ENCODE peak calls at places on chromosomes 12 and 14, in four cellular contexts. One of them, this sample, is unnamed.

GRCh38 chr14:103385994-103386491 is 828 bp downstream of the MARK3 start:
- DNase-seq in adrenal gland: peak
- DNase-seq in heart right ventricle: peak
- DNase-seq in brain microvascular endothelial cell: no peak
- DNase-seq in this sample: no peak

GRCh38 chr14:85416771-85417170 is 113.2 kb upstream of the FLRT2 start:
- DNase-seq in brain microvascular endothelial cell: peak
- DNase-seq in heart right ventricle: no peak
- DNase-seq in adrenal gland: no peak
- DNase-seq in this sample: no peak

GRCh38 chr12:108838194-108839010 is 19.0 kb downstream of the SSH1 start:
- DNase-seq in brain microvascular endothelial cell: peak
- DNase-seq in heart right ventricle: peak
- DNase-seq in adrenal gland: peak
- DNase-seq in this sample: no peak

GRCh38 chr14:57182760-57183503 is 85.8 kb downstream of the EXOC5 start:
- DNase-seq in heart right ventricle: no peak
- DNase-seq in brain microvascular endothelial cell: no peak
- DNase-seq in adrenal gland: no peak
- DNase-seq in this sample: no peak

GRCh38 chr12:58285551-58285950 is 344.2 kb downstream of the ATP23 start:
- DNase-seq in heart right ventricle: no peak
- DNase-seq in adrenal gland: no peak
- DNase-seq in brain microvascular endothelial cell: no peak
- DNase-seq in this sample: no peak

GRCh38 chr12:98294426-98294825 is 221.0 kb upstream of the TMPO start:
- DNase-seq in brain microvascular endothelial cell: no peak
- DNase-seq in heart right ventricle: no peak
- DNase-seq in adrenal gland: no peak
- DNase-seq in this sample: no peak

GRCh38 chr12:67748761-67749075 is 100.2 kb downstream of the DYRK2 start:
- DNase-seq in heart right ventricle: no peak
- DNase-seq in adrenal gland: no peak
- DNase-seq in brain microvascular endothelial cell: no peak
- DNase-seq in this sample: no peak

GRCh38 chr12:7907009-7907408 is 29.0 kb downstream of the SLC2A3 start:
- DNase-seq in adrenal gland: peak
- DNase-seq in brain microvascular endothelial cell: peak
- DNase-seq in heart right ventricle: peak
- DNase-seq in this sample: no peak

GRCh38 chr14:80754696-80755095 is 186.8 kb downstream of the CEP128 start:
- DNase-seq in brain microvascular endothelial cell: no peak
- DNase-seq in heart right ventricle: no peak
- DNase-seq in adrenal gland: no peak
- DNase-seq in this sample: no peak

GRCh38 chr14:63454863-63455622 is 88.1 kb downstream of the PPP2R5E start:
- DNase-seq in brain microvascular endothelial cell: peak
- DNase-seq in adrenal gland: peak
- DNase-seq in heart right ventricle: no peak
- DNase-seq in this sample: no peak

GRCh38 chr14:91415794-91416743 is 1.6 kb downstream of the CCDC88C start:
- DNase-seq in brain microvascular endothelial cell: no peak
- DNase-seq in adrenal gland: no peak
- DNase-seq in heart right ventricle: no peak
- DNase-seq in this sample: no peak

GRCh38 chr12:112904571-112904970 is 2.2 kb upstream of the OAS1 start:
- DNase-seq in adrenal gland: no peak
- DNase-seq in brain microvascular endothelial cell: peak
- DNase-seq in heart right ventricle: no peak
- DNase-seq in this sample: no peak

GRCh38 chr14:24132061-24132685 is 1.7 kb downstream of the FITM1 start:
- DNase-seq in heart right ventricle: no peak
- DNase-seq in adrenal gland: no peak
- DNase-seq in brain microvascular endothelial cell: no peak
- DNase-seq in this sample: no peak

GRCh38 chr14:24032727-24033418 is 18.9 kb upstream of the CARMIL3 start:
- DNase-seq in heart right ventricle: no peak
- DNase-seq in adrenal gland: peak
- DNase-seq in brain microvascular endothelial cell: peak
- DNase-seq in this sample: no peak

GRCh38 chr14:36070056-36071043 is 106.2 kb downstream of the PTCSC3 start:
- DNase-seq in heart right ventricle: no peak
- DNase-seq in brain microvascular endothelial cell: peak
- DNase-seq in adrenal gland: peak
- DNase-seq in this sample: peak

GRCh38 chr12:124497039-124497438 is 70.4 kb downstream of the NCOR2 start:
- DNase-seq in heart right ventricle: no peak
- DNase-seq in adrenal gland: peak
- DNase-seq in brain microvascular endothelial cell: no peak
- DNase-seq in this sample: no peak

GRCh38 chr12:24396266-24396665 is 446.8 kb upstream of the SOX5 start:
- DNase-seq in adrenal gland: no peak
- DNase-seq in heart right ventricle: no peak
- DNase-seq in brain microvascular endothelial cell: no peak
- DNase-seq in this sample: no peak

GRCh38 chr12:5661820-5662219 is 229.9 kb downstream of the NTF3 start:
- DNase-seq in brain microvascular endothelial cell: no peak
- DNase-seq in adrenal gland: no peak
- DNase-seq in heart right ventricle: no peak
- DNase-seq in this sample: no peak

DNA sequence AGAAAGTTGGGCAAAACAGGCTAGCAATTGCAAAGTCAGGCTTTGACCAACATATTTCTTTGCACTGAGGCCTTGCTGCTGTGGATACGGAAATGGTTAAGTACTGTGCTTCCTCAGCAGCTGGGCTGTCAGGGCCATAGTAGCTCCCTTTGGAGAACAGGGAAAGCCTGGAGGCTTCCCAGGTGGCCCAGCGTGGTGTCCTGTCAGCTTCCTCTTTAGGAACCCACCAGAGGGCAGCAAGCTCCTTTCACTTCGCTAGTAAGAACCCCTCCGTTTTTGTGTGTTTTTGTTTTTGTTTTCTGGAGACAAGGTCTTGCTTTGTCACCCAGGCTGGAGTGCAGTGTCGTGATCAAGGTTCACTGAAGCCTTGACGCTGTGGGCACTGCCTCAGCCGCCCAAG is 1.7 kb upstream of the CFAP251 start:
- DNase-seq in adrenal gland: no peak
- DNase-seq in brain microvascular endothelial cell: no peak
- DNase-seq in heart right ventricle: peak
- DNase-seq in this sample: no peak
- TF ChIP-seq CTCF in adrenal gland: no peak
- TF ChIP-seq CTCF in brain microvascular endothelial cell: no peak
- TF ChIP-seq CTCF in heart right ventricle: peak
- TF ChIP-seq CTCF in this sample: no peak

GRCh38 chr12:132713123-132713522 is 2.5 kb downstream of the PGAM5 start:
- DNase-seq in heart right ventricle: no peak
- DNase-seq in adrenal gland: no peak
- DNase-seq in brain microvascular endothelial cell: no peak
- DNase-seq in this sample: no peak

GRCh38 chr12:132711169-132711843 is 664 bp downstream of the PGAM5 start:
- DNase-seq in adrenal gland: no peak
- DNase-seq in heart right ventricle: no peak
- DNase-seq in brain microvascular endothelial cell: no peak
- DNase-seq in this sample: peak

GRCh38 chr12:132708150-132708549 is 2.5 kb upstream of the PGAM5 start:
- DNase-seq in heart right ventricle: no peak
- DNase-seq in brain microvascular endothelial cell: no peak
- DNase-seq in adrenal gland: no peak
- DNase-seq in this sample: no peak

GRCh38 chr12:132710062-132710421 is 600 bp upstream of the PGAM5 start:
- DNase-seq in heart right ventricle: no peak
- DNase-seq in adrenal gland: no peak
- DNase-seq in brain microvascular endothelial cell: no peak
- DNase-seq in this sample: no peak

DNA sequence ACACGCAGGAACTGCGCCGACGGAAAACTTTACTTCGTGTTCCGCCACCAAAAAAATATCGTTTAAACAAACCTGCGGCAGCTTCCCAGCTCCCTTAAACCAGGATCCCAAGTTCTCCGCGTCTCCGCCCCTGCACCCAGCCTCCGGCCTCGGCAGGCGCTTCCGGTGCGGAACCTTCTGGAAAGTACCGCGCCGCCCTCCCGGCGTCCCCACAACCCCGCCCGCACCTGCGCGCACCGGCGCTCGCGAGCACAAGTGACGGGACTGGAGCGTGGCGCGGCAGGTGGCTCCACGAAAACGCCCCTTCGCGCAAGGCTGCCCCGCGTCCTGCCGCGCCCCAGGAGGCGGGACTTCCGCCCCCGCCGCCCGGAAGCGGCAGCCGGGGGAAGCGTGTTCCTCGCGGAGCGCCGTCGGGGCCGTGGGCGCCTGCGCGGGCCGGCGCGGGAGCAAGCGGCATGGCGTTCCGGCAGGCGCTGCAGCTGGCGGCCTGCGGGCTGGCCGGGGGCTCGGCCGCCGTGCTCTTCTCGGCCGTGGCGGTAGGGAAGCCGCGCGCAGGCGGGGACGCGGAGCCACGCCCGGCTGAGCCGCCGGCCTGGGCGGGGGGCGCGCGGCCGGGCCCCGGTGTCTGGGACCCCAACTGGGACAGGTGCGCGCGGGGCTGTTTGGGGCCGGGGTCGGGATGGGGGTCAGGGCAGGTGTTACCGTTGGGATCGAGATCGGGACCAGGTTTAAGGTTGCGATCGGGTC is at the start of gene PGAM5:
- DNase-seq in brain microvascular endothelial cell: peak
- DNase-seq in heart right ventricle: peak
- DNase-seq in adrenal gland: peak
- DNase-seq in this sample: peak
- TF ChIP-seq CTCF in brain microvascular endothelial cell: no peak
- TF ChIP-seq CTCF in heart right ventricle: no peak
- TF ChIP-seq CTCF in adrenal gland: no peak
- TF ChIP-seq CTCF in this sample: no peak

DNA sequence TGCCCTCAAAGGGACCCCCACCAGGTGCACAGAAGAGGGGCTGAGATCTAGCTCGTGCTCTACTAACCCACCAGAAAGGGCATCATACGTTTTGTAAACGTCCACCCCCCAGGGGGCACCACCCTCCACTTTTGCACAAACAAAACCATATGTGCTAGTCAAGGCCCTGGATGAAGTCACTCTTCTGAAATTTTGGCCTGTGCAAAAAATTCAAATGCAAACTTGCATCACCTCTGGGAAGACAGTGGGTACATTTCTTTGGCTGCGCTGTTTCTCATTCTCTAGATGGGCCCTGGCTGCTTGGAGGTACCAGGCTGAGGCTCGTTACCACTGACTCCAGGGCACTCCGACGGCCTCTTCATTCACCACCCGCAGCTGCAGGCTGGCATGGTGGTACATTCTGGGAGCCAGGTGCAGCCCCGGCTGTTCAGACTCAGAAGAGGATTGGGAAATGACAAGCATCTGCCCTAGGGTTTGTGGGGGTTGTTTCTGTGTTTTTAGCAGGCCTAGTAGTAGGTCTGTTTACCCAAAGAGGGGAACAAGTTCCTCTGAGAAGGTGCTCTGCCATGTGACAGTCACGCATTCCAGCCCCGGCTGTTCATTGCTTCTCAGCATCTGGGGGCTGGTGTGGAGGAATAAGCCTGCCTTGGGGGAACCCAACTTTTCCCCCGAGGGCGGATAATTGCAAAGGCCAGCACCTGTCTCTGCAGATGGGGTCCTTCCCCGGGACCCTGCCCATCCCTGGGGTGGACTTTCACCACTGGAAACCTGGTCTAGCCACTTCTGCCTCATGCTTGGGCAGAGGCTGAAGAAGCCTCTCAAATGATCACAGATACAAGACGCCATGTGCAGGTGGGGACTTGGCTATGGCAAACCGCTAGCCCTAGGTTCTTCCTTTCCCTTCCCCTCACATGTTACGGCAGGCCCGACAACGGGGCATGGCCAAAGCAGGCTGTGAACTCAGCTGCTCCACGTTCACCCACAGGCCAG is 147.6 kb downstream of the DPF3 start:
- DNase-seq in adrenal gland: no peak
- DNase-seq in heart right ventricle: no peak
- DNase-seq in brain microvascular endothelial cell: peak
- DNase-seq in this sample: peak
- TF ChIP-seq CTCF in adrenal gland: no peak
- TF ChIP-seq CTCF in heart right ventricle: no peak
- TF ChIP-seq CTCF in brain microvascular endothelial cell: peak
- TF ChIP-seq CTCF in this sample: no peak

DNA sequence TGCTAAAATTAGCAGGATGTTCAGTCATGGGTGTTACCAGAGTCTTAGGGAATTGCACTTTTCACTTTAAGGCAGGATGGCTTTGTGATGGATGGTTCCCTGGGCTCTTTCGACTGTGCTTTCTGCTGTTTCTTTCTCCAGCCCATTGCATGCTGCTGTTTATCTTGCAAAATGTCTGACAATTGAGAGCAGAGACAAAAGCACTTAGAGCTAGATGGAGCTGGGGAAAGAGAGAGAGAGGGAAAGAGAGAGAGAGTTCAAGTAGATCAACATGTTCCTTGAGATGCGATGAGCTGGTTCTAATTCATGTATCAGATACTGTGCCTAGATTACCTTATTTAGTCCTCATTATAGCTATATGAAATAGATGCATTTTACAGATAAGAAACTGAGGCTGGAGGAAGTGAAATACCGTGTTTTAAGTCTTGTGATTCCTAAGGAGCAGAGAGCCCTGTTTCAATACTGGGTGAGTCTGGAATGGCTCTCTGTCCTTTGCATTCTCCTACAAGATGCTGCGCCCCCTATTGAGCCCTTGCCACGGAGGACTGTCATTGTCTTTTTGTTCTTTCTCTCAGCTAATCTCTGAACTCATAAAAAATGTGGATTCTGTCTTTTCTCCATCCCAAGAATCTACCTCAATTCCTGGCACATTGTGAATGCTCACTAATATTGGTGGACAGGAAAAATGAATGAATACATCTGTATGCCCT is 227.9 kb downstream of the ALG10B start:
- DNase-seq in adrenal gland: no peak
- DNase-seq in heart right ventricle: no peak
- DNase-seq in brain microvascular endothelial cell: no peak
- DNase-seq in this sample: no peak
- TF ChIP-seq CTCF in adrenal gland: no peak
- TF ChIP-seq CTCF in heart right ventricle: no peak
- TF ChIP-seq CTCF in brain microvascular endothelial cell: no peak
- TF ChIP-seq CTCF in this sample: no peak

DNA sequence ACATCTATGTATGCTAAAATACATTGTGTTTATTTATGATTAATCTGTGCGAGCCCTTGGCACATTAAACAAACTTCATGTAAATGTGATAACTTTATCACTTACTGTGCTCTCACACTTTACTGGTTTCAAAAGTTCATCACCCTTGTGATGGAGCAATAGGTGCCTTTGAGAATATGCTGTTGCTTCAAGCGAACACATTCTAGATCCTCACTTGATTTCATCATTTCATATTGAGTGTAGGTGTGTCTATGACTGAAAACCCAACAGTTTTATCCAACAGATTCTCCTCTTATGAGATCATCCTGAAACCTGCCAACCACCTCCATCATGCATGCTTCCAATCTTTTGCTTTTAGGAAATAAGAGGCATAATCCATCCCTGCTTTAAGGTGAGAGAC is 854.4 kb downstream of the TMEM121 start:
- DNase-seq in brain microvascular endothelial cell: no peak
- DNase-seq in adrenal gland: no peak
- DNase-seq in heart right ventricle: no peak
- DNase-seq in this sample: no peak
- TF ChIP-seq CTCF in brain microvascular endothelial cell: no peak
- TF ChIP-seq CTCF in adrenal gland: no peak
- TF ChIP-seq CTCF in heart right ventricle: no peak
- TF ChIP-seq CTCF in this sample: no peak

This sample was measured in mesothelial cell of epicardium.